ENCODE peak calls at places on chromosomes 12 and 14, in five cellular contexts. Z is HepG2, Y is H1, L is HEK293T, V is GM12878. A is an unnamed sample.
A peak's percentile ranks its signal among the peaks of the same experiment; 100 is the strongest.

GRCh38 chr12:109863961-109864712 is 16.2 kb downstream of the GLTP start:
- DNase-seq in Z (peak; percentile 97), Y (no peak), L (no peak), V (no peak), A (no peak)

GRCh38 chr14:70045715-70046535 is 142.8 kb downstream of the SLC8A3 start:
- DNase-seq in Z (peak; percentile 73), Y (peak; percentile 86), L (peak; percentile 79), V (no peak), A (peak; percentile 27)

GRCh38 chr12:62683724-62684501 is 217.3 kb downstream of the MON2 start:
- DNase-seq in Z (no peak), Y (no peak), L (no peak), V (no peak), A (no peak)

GRCh38 chr12:60144395-60144794 is 548.6 kb downstream of the SLC16A7 start:
- DNase-seq in Z (no peak), Y (no peak), L (no peak), V (no peak), A (no peak)

GRCh38 chr12:110247340-110248095 is 33.5 kb upstream of the ATP2A2 start:
- DNase-seq in Z (peak; percentile 89), Y (no peak), L (no peak), V (no peak), A (no peak)

GRCh38 chr14:98226411-98226810 is 1045.6 kb downstream of the BCL11B start:
- DNase-seq in Z (no peak), Y (no peak), L (no peak), V (no peak), A (no peak)

GRCh38 chr14:31884776-31885379 is 192.2 kb upstream of the ARHGAP5 start:
- DNase-seq in Z (no peak), Y (no peak), L (no peak), V (no peak), A (no peak)

GRCh38 chr12:84772281-84772680 is 140.3 kb downstream of the SLC6A15 start:
- DNase-seq in Z (no peak), Y (no peak), L (no peak), V (no peak), A (no peak)

GRCh38 chr12:19959353-19959752 is 409.0 kb upstream of the PDE3A start:
- DNase-seq in Z (no peak), Y (no peak), L (no peak), V (no peak), A (no peak)

GRCh38 chr12:63915105-63915830 is 70.8 kb downstream of the SRGAP1 start:
- DNase-seq in Z (no peak), Y (no peak), L (peak; percentile 19), V (no peak), A (no peak)

GRCh38 chr12:79634957-79635471 is 55.8 kb downstream of the PAWR start:
- DNase-seq in Z (no peak), Y (no peak), L (no peak), V (no peak), A (peak; percentile 18)

GRCh38 chr12:48084066-48084465 is 21.8 kb downstream of the SENP1 start:
- DNase-seq in Z (no peak), Y (no peak), L (no peak), V (no peak), A (no peak)

GRCh38 chr14:94933411-94933964 is 163.6 kb upstream of the GSC start:
- DNase-seq in Z (no peak), Y (no peak), L (no peak), V (no peak), A (no peak)

GRCh38 chr14:89618821-89619551 is 202.0 kb upstream of the FOXN3 start:
- DNase-seq in Z (peak; percentile 12), Y (peak; percentile 84), L (peak; percentile 81), V (no peak), A (peak; percentile 48)

GRCh38 chr14:50541159-50541567 is 8.8 kb upstream of the MAP4K5 start:
- DNase-seq in Z (no peak), Y (no peak), L (no peak), V (no peak), A (no peak)

GRCh38 chr12:120583478-120584030 is 2.4 kb upstream of the POP5 start:
- DNase-seq in Z (peak; percentile 54), Y (peak; percentile 93), L (peak; percentile 76), V (no peak), A (no peak)

GRCh38 chr12:30278401-30278800 is 417.3 kb downstream of the IPO8 start:
- DNase-seq in Z (no peak), Y (no peak), L (no peak), V (no peak), A (no peak)

GRCh38 chr14:35959835-35960234 is 133.7 kb downstream of the BRMS1L start:
- DNase-seq in Z (no peak), Y (no peak), L (no peak), V (no peak), A (no peak)

GRCh38 chr14:103311171-103311997 is 22.7 kb upstream of the EIF5 start:
- DNase-seq in Z (no peak), Y (no peak), L (no peak), V (no peak), A (no peak)

GRCh38 chr12:32254260-32254659 is 145.1 kb upstream of the FGD4 start:
- DNase-seq in Z (no peak), Y (no peak), L (no peak), V (no peak), A (no peak)

GRCh38 chr14:92717571-92718042 is 30.8 kb downstream of the LGMN start:
- DNase-seq in Z (no peak), Y (no peak), L (no peak), V (no peak), A (no peak)

GRCh38 chr12:14239935-14240872 is 125.3 kb upstream of the ATF7IP start:
- DNase-seq in Z (no peak), Y (peak; percentile 52), L (no peak), V (peak; percentile 75), A (no peak)

GRCh38 chr12:132622437-132623071 is 4.0 kb downstream of the P2RX2 start:
- DNase-seq in Z (no peak), Y (no peak), L (no peak), V (no peak), A (no peak)

GRCh38 chr14:90511252-90511651 is 114.4 kb downstream of the CALM1 start:
- DNase-seq in Z (no peak), Y (no peak), L (no peak), V (no peak), A (no peak)

GRCh38 chr14:95098984-95099599 is 58.2 kb downstream of the DICER1 start:
- DNase-seq in Z (peak; percentile 22), Y (no peak), L (peak; percentile 65), V (no peak), A (peak; percentile 46)

GRCh38 chr12:19018302-19018980 is 111.1 kb upstream of the PLEKHA5 start:
- DNase-seq in Z (no peak), Y (no peak), L (no peak), V (no peak), A (no peak)

GRCh38 chr12:79344855-79345840 is 345.6 kb downstream of the PAWR start:
- DNase-seq in Z (peak; percentile 59), Y (no peak), L (peak; percentile 49), V (peak; percentile 2), A (peak; percentile 57)

GRCh38 chr14:88323086-88323519 is at the start of gene KCNK10:
- DNase-seq in Z (no peak), Y (peak; percentile 54), L (no peak), V (no peak), A (no peak)

GRCh38 chr14:104359301-104359968 is 220.1 kb upstream of the C14orf180 start:
- DNase-seq in Z (no peak), Y (no peak), L (no peak), V (no peak), A (no peak)

GRCh38 chr14:94969766-94970165 is 187.6 kb downstream of the DICER1 start:
- DNase-seq in Z (no peak), Y (no peak), L (no peak), V (no peak), A (no peak)

GRCh38 chr14:69553221-69553620 is 21.4 kb downstream of the CCDC177 start:
- DNase-seq in Z (no peak), Y (no peak), L (no peak), V (no peak), A (no peak)

GRCh38 chr12:124027753-124028559 is 54.9 kb downstream of the ZNF664 start:
- DNase-seq in Z (no peak), Y (no peak), L (no peak), V (no peak), A (no peak)

GRCh38 chr14:92022036-92022435 is 17.8 kb downstream of the TRIP11 start:
- DNase-seq in Z (no peak), Y (no peak), L (no peak), V (no peak), A (no peak)

GRCh38 chr12:3795800-3796133 is 42.9 kb upstream of the CRACR2A start:
- DNase-seq in Z (no peak), Y (no peak), L (no peak), V (no peak), A (no peak)

GRCh38 chr14:86533834-86534233 is 1003.9 kb downstream of the FLRT2 start:
- DNase-seq in Z (no peak), Y (no peak), L (no peak), V (no peak), A (no peak)

GRCh38 chr12:88706286-88706685 is 126.0 kb upstream of the KITLG start:
- DNase-seq in Z (no peak), Y (no peak), L (no peak), V (no peak), A (no peak)
- TF ChIP-seq SUZ12 in Z (no peak), Y (no peak), L (no peak), V (no peak), A (no peak)

DNA sequence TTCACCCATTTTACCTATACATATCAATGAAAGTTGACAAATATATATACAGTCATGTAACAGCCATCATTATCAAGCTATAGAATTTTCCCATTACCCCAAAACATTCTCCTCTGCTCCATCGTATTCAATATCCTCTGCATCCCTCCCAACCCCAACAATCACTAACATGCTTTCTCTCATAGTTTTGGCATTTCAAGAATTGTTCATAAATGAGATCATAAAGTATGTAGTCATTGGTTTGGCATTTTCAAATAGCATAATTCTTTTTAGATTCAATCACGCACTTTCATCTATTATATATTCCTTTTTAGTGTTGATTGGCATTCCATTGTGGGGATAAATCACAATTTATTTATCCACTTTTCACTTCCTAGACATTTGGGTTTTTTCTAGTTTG is 866.0 kb upstream of the TMEM132C start:
- DNase-seq in Z (no peak), Y (no peak), L (no peak), V (no peak), A (no peak)
- TF ChIP-seq SUZ12 in Z (no peak), Y (no peak), L (no peak), V (no peak), A (no peak)

DNA sequence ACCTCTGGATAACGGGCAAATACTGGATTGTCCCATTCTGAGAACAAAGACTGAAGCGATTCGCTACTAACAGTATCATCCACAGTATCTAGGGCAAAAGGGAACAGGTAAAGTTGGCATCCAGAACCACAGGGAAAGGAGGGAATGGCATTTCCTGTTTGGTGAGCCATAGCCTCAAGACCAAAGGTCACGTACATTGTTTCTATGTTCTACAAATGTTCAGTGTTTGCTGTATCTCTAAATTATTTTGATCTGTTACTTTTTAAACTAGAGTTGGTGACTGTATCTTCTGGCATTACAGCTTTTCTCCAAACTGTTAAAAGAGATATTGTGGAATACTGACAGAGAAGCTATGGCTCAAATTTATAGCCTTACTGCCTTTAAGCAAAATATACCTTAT is 9.7 kb downstream of the MLH3 start:
- DNase-seq in Z (peak; percentile 84), Y (no peak), L (no peak), V (no peak), A (no peak)
- TF ChIP-seq SUZ12 in Z (no peak), Y (no peak), L (no peak), V (no peak), A (no peak)

GRCh38 chr12:12403264-12404248 is 46.7 kb downstream of the BORCS5 start:
- DNase-seq in Z (peak; percentile 97), Y (no peak), L (no peak), V (no peak), A (no peak)
- TF ChIP-seq SUZ12 in Z (no peak), Y (no peak), L (no peak), V (no peak), A (no peak)